ENCODE peak calls at places on chromosome 12, in ten cellular contexts. R, P, F, U, Z, C, L, M, O and T are unnamed samples.

GRCh38 chr12:54853933-54854538 is at the start of gene MUCL1:
- DNase-seq in U (no peak), C (peak; percentile 93), L (no peak), Z (peak; percentile 61), O (peak; percentile 67), P (peak; percentile 77), F (peak; percentile 76), M (no peak), R (no peak), T (no peak)

GRCh38 chr12:21697829-21698630 is 40.4 kb upstream of the LDHB start:
- DNase-seq in C (peak; percentile 44), O (peak; percentile 30), U (no peak), M (no peak), P (peak; percentile 60), R (no peak), L (no peak), Z (no peak), F (no peak), T (no peak)

GRCh38 chr12:62006076-62006732 is 254.0 kb upstream of the USP15 start:
- DNase-seq in M (no peak), F (peak; percentile 40), O (peak; percentile 48), P (peak; percentile 53), R (no peak), L (no peak), C (peak; percentile 63), Z (no peak), U (no peak), T (no peak)

GRCh38 chr12:4194661-4195060 is 78.9 kb upstream of the CCND2 start:
- DNase-seq in U (no peak), C (no peak), F (no peak), R (no peak), L (no peak), P (no peak), Z (no peak), M (no peak), O (no peak), T (no peak)

GRCh38 chr12:124625867-124626675 is 58.7 kb upstream of the NCOR2 start:
- DNase-seq in L (peak; percentile 96), M (peak; percentile 94), C (peak; percentile 71), R (no peak), F (peak; percentile 70), Z (peak; percentile 82), P (peak; percentile 85), U (peak; percentile 95), O (no peak), T (peak; percentile 72)

GRCh38 chr12:19850341-19851065 is 411.2 kb downstream of the AEBP2 start:
- DNase-seq in R (no peak), C (no peak), Z (no peak), L (peak; percentile 74), F (no peak), O (no peak), U (no peak), M (no peak), P (peak; percentile 63), T (peak; percentile 45)

GRCh38 chr12:60148831-60149230 is 553.0 kb downstream of the SLC16A7 start:
- DNase-seq in R (no peak), P (peak; percentile 88), O (no peak), C (peak; percentile 92), F (no peak), M (no peak), L (no peak), U (no peak), Z (no peak), T (no peak)

GRCh38 chr12:124371366-124371765 is 76.5 kb downstream of the RFLNA start:
- DNase-seq in P (no peak), U (no peak), L (no peak), R (no peak), O (no peak), M (no peak), Z (no peak), C (no peak), F (no peak), T (no peak)

GRCh38 chr12:104958009-104958945 is at the start of gene SLC41A2:
- DNase-seq in C (peak; percentile 89), U (peak; percentile 93), F (peak; percentile 90), R (peak; percentile 92), L (peak; percentile 91), M (peak; percentile 81), O (peak; percentile 84), Z (peak; percentile 86), P (peak; percentile 94), T (peak; percentile 81)

GRCh38 chr12:105814283-105814682 is 324.5 kb downstream of the NUAK1 start:
- DNase-seq in F (no peak), P (no peak), U (no peak), L (no peak), C (no peak), R (no peak), O (peak; percentile 30), M (no peak), Z (no peak), T (no peak)

GRCh38 chr12:69338120-69338859 is 9.9 kb upstream of the LYZ start:
- DNase-seq in L (no peak), Z (no peak), U (no peak), O (peak; percentile 50), M (no peak), R (no peak), C (no peak), P (peak; percentile 20), F (no peak), T (no peak)

GRCh38 chr12:112308652-112309051 is 73.6 kb downstream of the HECTD4 start:
- DNase-seq in C (no peak), R (no peak), L (no peak), F (no peak), Z (no peak), M (no peak), O (no peak), P (no peak), U (no peak), T (no peak)

GRCh38 chr12:132806857-132807256 is 21.8 kb downstream of the GOLGA3 start:
- DNase-seq in O (no peak), F (no peak), P (no peak), L (no peak), C (no peak), R (no peak), U (no peak), M (no peak), Z (no peak), T (no peak)

GRCh38 chr12:64688715-64689114 is 70.5 kb downstream of the GNS start:
- DNase-seq in R (no peak), Z (no peak), M (no peak), P (no peak), L (peak; percentile 82), U (no peak), C (no peak), F (no peak), O (no peak), T (no peak)

GRCh38 chr12:31876568-31877424 is 82.4 kb upstream of the RESF1 start:
- DNase-seq in F (no peak), P (no peak), L (no peak), O (peak; percentile 59), Z (no peak), M (peak; percentile 37), U (no peak), C (no peak), R (no peak), T (no peak)

DNA sequence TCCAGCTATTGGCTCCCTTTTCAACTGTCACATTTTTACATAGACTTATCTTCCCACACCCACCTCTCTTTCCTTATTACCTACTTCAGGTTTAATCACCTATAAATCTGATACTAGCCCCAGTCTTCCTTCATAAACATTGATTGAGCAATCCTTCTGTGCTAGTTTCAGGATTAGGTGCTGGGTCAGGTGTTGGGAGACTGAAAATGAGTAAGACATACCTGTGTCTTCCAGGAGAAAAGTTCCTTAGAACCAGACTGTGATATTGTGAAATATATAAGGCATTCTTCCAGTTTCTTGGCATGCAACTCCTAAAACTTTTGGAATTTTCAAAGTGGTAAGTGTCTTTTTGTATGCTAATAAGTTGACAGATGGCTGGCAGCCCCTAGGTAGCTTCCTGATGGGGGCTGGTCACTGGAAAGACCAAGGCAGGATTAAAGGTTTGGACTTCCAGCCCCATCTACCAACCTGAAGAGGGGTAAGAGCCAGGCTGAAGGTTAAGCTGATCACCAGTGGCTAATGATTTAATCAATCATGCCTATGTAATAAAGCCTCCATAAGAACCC is 4.6 kb downstream of the ANO6 start:
- DNase-seq in P (no peak), F (no peak), C (peak; percentile 62), O (no peak), U (no peak), R (no peak), M (no peak), L (no peak), Z (no peak), T (no peak)
- H3K4me1 ChIP-seq in P (peaks cover 12% of the 10 kb centered on the region), F (peaks cover 9% of the 10 kb centered on the region), C (peaks cover 23% of the 10 kb centered on the region), O (peaks cover 13% of the 10 kb centered on the region), U (peaks cover 21% of the 10 kb centered on the region), R (peaks cover 11% of the 10 kb centered on the region), M (peaks cover 45% of the 10 kb centered on the region), L (peaks cover 70% of the 10 kb centered on the region), Z (peaks cover 13% of the 10 kb centered on the region), T (peaks cover 4% of the 10 kb centered on the region)

GRCh38 chr12:38253778-38254177 is 62.8 kb upstream of the ALG10B start:
- DNase-seq in R (no peak), P (no peak), C (no peak), F (no peak), L (no peak), M (no peak), Z (no peak), O (no peak), U (no peak), T (no peak)

GRCh38 chr12:38258411-38258810 is 58.2 kb upstream of the ALG10B start:
- DNase-seq in F (no peak), R (no peak), M (no peak), P (no peak), U (no peak), Z (no peak), C (no peak), L (no peak), O (no peak), T (no peak)
- H3K4me3 ChIP-seq in F (no peak overlapping the region), R (no peak overlapping the region), M (no peak overlapping the region), P (no peak overlapping the region), U (no peak overlapping the region), Z (no peak overlapping the region), C (no peak overlapping the region), L (no peak overlapping the region), O (no peak overlapping the region), T (no peak overlapping the region)

DNA sequence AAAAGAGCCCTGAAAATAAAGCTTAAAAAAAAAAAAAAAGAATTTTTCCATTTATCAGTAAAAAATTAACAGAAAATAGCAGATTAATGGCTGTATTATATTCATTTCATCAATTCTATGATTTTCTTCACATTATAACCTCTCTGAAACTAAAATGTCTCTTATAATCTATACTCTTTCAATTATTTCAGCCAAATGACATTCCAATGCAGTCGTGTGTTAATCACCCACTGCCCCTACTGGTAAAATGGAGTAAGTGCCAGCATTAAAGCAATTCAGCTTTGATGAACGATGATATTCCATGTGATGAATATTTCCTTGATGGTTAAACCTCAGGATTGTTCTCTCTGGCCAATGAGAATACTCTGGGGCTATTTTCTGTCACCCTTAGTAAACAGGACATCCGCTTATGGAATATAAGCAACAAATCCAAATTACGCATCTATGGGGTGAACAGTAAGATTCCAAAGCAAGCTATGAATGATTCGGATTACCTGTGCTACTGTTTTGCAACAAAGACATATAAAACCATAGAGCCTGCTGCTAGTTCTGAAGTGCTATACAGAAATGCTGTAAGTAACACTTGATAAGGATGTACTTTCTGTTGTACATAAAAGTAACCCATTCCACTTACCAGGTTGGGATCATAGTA is 20.3 kb upstream of the SYCP3 start:
- DNase-seq in O (peak; percentile 62), L (no peak), Z (no peak), C (peak; percentile 72), R (no peak), U (no peak), M (no peak), F (peak; percentile 53), P (peak; percentile 50), T (no peak)
- H3K36me3 ChIP-seq in O (peaks cover 75% of the 10 kb centered on the region), L (peaks cover 12% of the 10 kb centered on the region), Z (peaks cover 6% of the 10 kb centered on the region), C (no peaks in the 10 kb centered on the region), R (no peaks in the 10 kb centered on the region), U (peaks cover 4% of the 10 kb centered on the region), M (peaks cover 31% of the 10 kb centered on the region), F (peaks cover 53% of the 10 kb centered on the region), P (no peaks in the 10 kb centered on the region), T (no peaks in the 10 kb centered on the region)

GRCh38 chr12:6927999-6928702 is 392 bp downstream of the ATN1 start:
- DNase-seq in O (no peak), C (no peak), L (no peak), F (peak; percentile 71), Z (no peak), P (no peak), M (peak; percentile 34), U (peak; percentile 80), R (peak; percentile 74), T (peak; percentile 51)
- H3K4me1 ChIP-seq in O (peaks cover 28% of the 10 kb centered on the region), C (peaks cover 43% of the 10 kb centered on the region), L (peaks cover 79% of the 10 kb centered on the region), F (peaks cover 46% of the 10 kb centered on the region), Z (peaks cover 14% of the 10 kb centered on the region), P (peaks cover 41% of the 10 kb centered on the region), M (peaks cover 81% of the 10 kb centered on the region), U (peaks cover 37% of the 10 kb centered on the region), R (peaks cover 13% of the 10 kb centered on the region), T (peaks cover 18% of the 10 kb centered on the region)